ENCODE peak calls at places on chromosome 4, in seven cellular contexts. X is left ventricle myocardium inferior, L is NB4, R is neural progenitor cell, B is posterior vena cava, D is H4, J is uterus. U is an unnamed sample.

GRCh38 chr4:37530451-37530850 is 155.7 kb downstream of the RELL1 start:
- DNase-seq in X (no peak), L (no peak), R (no peak), B (no peak), D (no peak), J (no peak), U (no peak)

GRCh38 chr4:58740897-58741296 is 1630.7 kb upstream of the IGFBP7 start:
- DNase-seq in X (no peak), L (no peak), R (no peak), B (no peak), D (no peak), J (no peak), U (no peak)

GRCh38 chr4:138678985-138679746 is 336.4 kb upstream of the NOCT start:
- DNase-seq in X (no peak), L (no peak), R (no peak), B (no peak), D (no peak), J (no peak), U (no peak)

GRCh38 chr4:177008071-177008835 is 215.5 kb upstream of the VEGFC start:
- DNase-seq in X (no peak), L (no peak), R (no peak), B (no peak), D (no peak), J (no peak), U (peak)

GRCh38 chr4:52051213-52051614 is at the start of gene SPATA18:
- DNase-seq in X (peak), L (no peak), R (peak), B (peak), D (no peak), J (no peak), U (no peak)

GRCh38 chr4:33625762-33626161 is 2618.6 kb downstream of the ARAP2 start:
- DNase-seq in X (no peak), L (peak), R (peak), B (no peak), D (peak), J (no peak), U (peak)

GRCh38 chr4:84515075-84515474 is 16.0 kb upstream of the NKX6-1 start:
- DNase-seq in X (no peak), L (no peak), R (no peak), B (no peak), D (no peak), J (no peak), U (no peak)

GRCh38 chr4:62131049-62131448 is 930.9 kb downstream of the ADGRL3 start:
- DNase-seq in X (no peak), L (no peak), R (no peak), B (peak), D (no peak), J (no peak), U (no peak)

GRCh38 chr4:151998723-151999122 is 237.9 kb upstream of the GATB start:
- DNase-seq in X (no peak), L (no peak), R (no peak), B (no peak), D (no peak), J (no peak), U (no peak)

GRCh38 chr4:54318904-54319303 is 89.8 kb downstream of the PDGFRA start:
- DNase-seq in X (no peak), L (peak), R (peak), B (no peak), D (peak), J (no peak), U (peak)

GRCh38 chr4:110793381-110793801 is 170.5 kb upstream of the PITX2 start:
- DNase-seq in X (no peak), L (no peak), R (peak), B (no peak), D (no peak), J (no peak), U (peak)

GRCh38 chr4:109690690-109691410 is 12.4 kb downstream of the CASP6 start:
- DNase-seq in X (no peak), L (no peak), R (no peak), B (no peak), D (no peak), J (no peak), U (no peak)

GRCh38 chr4:140305053-140305452 is 68.4 kb upstream of the SCOC start:
- DNase-seq in X (no peak), L (no peak), R (no peak), B (no peak), D (no peak), J (no peak), U (no peak)

GRCh38 chr4:73187325-73187724 is 71.3 kb downstream of the ANKRD17 start:
- DNase-seq in X (no peak), L (peak), R (no peak), B (no peak), D (peak), J (no peak), U (no peak)

GRCh38 chr4:10123227-10124101 is 6.9 kb upstream of the WDR1 start:
- DNase-seq in X (no peak), L (no peak), R (peak), B (no peak), D (peak), J (peak), U (no peak)

GRCh38 chr4:89425023-89425422 is 117.4 kb upstream of the GPRIN3 start:
- DNase-seq in X (no peak), L (no peak), R (no peak), B (no peak), D (no peak), J (no peak), U (no peak)

GRCh38 chr4:137360701-137361213 is 171.5 kb downstream of the PCDH18 start:
- DNase-seq in X (no peak), L (no peak), R (no peak), B (no peak), D (no peak), J (no peak), U (no peak)

GRCh38 chr4:150211016-150211415 is 132.8 kb downstream of the DCLK2 start:
- DNase-seq in X (no peak), L (no peak), R (no peak), B (no peak), D (no peak), J (no peak), U (no peak)

GRCh38 chr4:40924096-40924792 is 174.5 kb downstream of the NSUN7 start:
- DNase-seq in X (peak), L (peak), R (peak), B (peak), D (peak), J (no peak), U (peak)

GRCh38 chr4:118345813-118346212 is 7.0 kb downstream of the PRSS12 start:
- DNase-seq in X (no peak), L (no peak), R (no peak), B (no peak), D (no peak), J (no peak), U (no peak)

GRCh38 chr4:1404573-1405248 is 1.5 kb downstream of the NKX1-1 start:
- DNase-seq in X (no peak), L (no peak), R (no peak), B (peak), D (no peak), J (no peak), U (no peak)

GRCh38 chr4:85496146-85496849 is 21.3 kb downstream of the ARHGAP24 start:
- DNase-seq in X (no peak), L (no peak), R (no peak), B (no peak), D (peak), J (no peak), U (no peak)

GRCh38 chr4:177484613-177485021 is 42.4 kb upstream of the AGA start:
- DNase-seq in X (no peak), L (peak), R (no peak), B (no peak), D (peak), J (no peak), U (peak)

GRCh38 chr4:15238720-15239119 is 189.1 kb upstream of the C1QTNF7 start:
- DNase-seq in X (no peak), L (peak), R (peak), B (no peak), D (peak), J (no peak), U (peak)

GRCh38 chr4:176363072-176363471 is 43.3 kb downstream of the SPCS3 start:
- DNase-seq in X (no peak), L (no peak), R (no peak), B (no peak), D (no peak), J (no peak), U (no peak)

GRCh38 chr4:126960760-126961159 is 672.0 kb upstream of the INTU start:
- DNase-seq in X (no peak), L (no peak), R (no peak), B (no peak), D (no peak), J (no peak), U (no peak)

GRCh38 chr4:185256444-185256843 is 47.0 kb downstream of the SNX25 start:
- DNase-seq in X (no peak), L (no peak), R (no peak), B (no peak), D (peak), J (no peak), U (no peak)

GRCh38 chr4:52959545-52959944 is 97.4 kb downstream of the RASL11B start:
- DNase-seq in X (no peak), L (no peak), R (no peak), B (no peak), D (no peak), J (no peak), U (no peak)

GRCh38 chr4:1579834-1580686 is 104.1 kb downstream of the FAM53A start:
- DNase-seq in X (peak), L (peak), R (peak), B (peak), D (peak), J (no peak), U (peak)

GRCh38 chr4:183628189-183628588 is 30.8 kb downstream of the RWDD4 start:
- DNase-seq in X (no peak), L (no peak), R (no peak), B (no peak), D (no peak), J (no peak), U (no peak)

GRCh38 chr4:126899382-126899801 is 733.4 kb upstream of the INTU start:
- DNase-seq in X (peak), L (no peak), R (no peak), B (no peak), D (peak), J (no peak), U (peak)

GRCh38 chr4:25815586-25815985 is 47.2 kb downstream of the SEL1L3 start:
- DNase-seq in X (no peak), L (no peak), R (no peak), B (no peak), D (no peak), J (no peak), U (no peak)

GRCh38 chr4:7772708-7773385 is 166.8 kb downstream of the AFAP1 start:
- DNase-seq in X (peak), L (no peak), R (no peak), B (peak), D (no peak), J (peak), U (no peak)

GRCh38 chr4:152850377-152850776 is 70.6 kb downstream of the ARFIP1 start:
- DNase-seq in X (no peak), L (peak), R (peak), B (no peak), D (peak), J (peak), U (no peak)

GRCh38 chr4:187541666-187542065 is 453.9 kb upstream of the ZFP42 start:
- DNase-seq in X (no peak), L (no peak), R (no peak), B (no peak), D (no peak), J (no peak), U (no peak)

U was measured in COLO829.